ENCODE peak calls at places on chromosomes 5 and 9, in four cellular contexts. One of them, this sample, is unnamed.

GRCh38 chr9:2119490-2120046 is 104.4 kb downstream of the SMARCA2 start:
- DNase-seq in HCT116: no peak
- DNase-seq in NCI-H2081: no peak
- DNase-seq in pancreas: no peak
- DNase-seq in this sample: no peak

GRCh38 chr5:52783226-52783959 is 4.3 kb upstream of the ITGA1 start:
- DNase-seq in HCT116: no peak
- DNase-seq in NCI-H2081: no peak
- DNase-seq in pancreas: no peak
- DNase-seq in this sample: no peak

GRCh38 chr9:95508242-95508967 is 8.4 kb downstream of the PTCH1 start:
- DNase-seq in HCT116: no peak
- DNase-seq in NCI-H2081: no peak
- DNase-seq in pancreas: peak; percentile 35
- DNase-seq in this sample: peak; percentile 55

GRCh38 chr9:98743818-98744611 is 35.3 kb upstream of the GABBR2 start:
- DNase-seq in HCT116: no peak
- DNase-seq in NCI-H2081: no peak
- DNase-seq in pancreas: no peak
- DNase-seq in this sample: no peak

GRCh38 chr5:127515693-127516440 is 1.6 kb upstream of the PRRC1 start:
- DNase-seq in HCT116: no peak
- DNase-seq in NCI-H2081: no peak
- DNase-seq in pancreas: no peak
- DNase-seq in this sample: no peak

GRCh38 chr5:58259685-58260152 is 200.2 kb downstream of the PLK2 start:
- DNase-seq in HCT116: peak; percentile 10
- DNase-seq in NCI-H2081: no peak
- DNase-seq in pancreas: no peak
- DNase-seq in this sample: no peak

GRCh38 chr9:79929285-79929684 is 357.5 kb downstream of the TLE4 start:
- DNase-seq in HCT116: no peak
- DNase-seq in NCI-H2081: no peak
- DNase-seq in pancreas: no peak
- DNase-seq in this sample: no peak

GRCh38 chr5:132055441-132055807 is 5.0 kb upstream of the IL3 start:
- DNase-seq in HCT116: no peak
- DNase-seq in NCI-H2081: no peak
- DNase-seq in pancreas: peak; percentile 3
- DNase-seq in this sample: no peak

GRCh38 chr9:99112750-99113417 is 8.0 kb downstream of the TGFBR1 start:
- DNase-seq in HCT116: no peak
- DNase-seq in NCI-H2081: no peak
- DNase-seq in pancreas: no peak
- DNase-seq in this sample: peak; percentile 72

GRCh38 chr5:176538505-176538806 is 1.3 kb upstream of the RNF44 start:
- DNase-seq in HCT116: no peak
- DNase-seq in NCI-H2081: no peak
- DNase-seq in pancreas: no peak
- DNase-seq in this sample: no peak

GRCh38 chr5:127386557-127386956 is 96.0 kb downstream of the MEGF10 start:
- DNase-seq in HCT116: no peak
- DNase-seq in NCI-H2081: no peak
- DNase-seq in pancreas: no peak
- DNase-seq in this sample: no peak

GRCh38 chr9:33229359-33230120 is 10.4 kb upstream of the SPINK4 start:
- DNase-seq in HCT116: peak; percentile 92
- DNase-seq in NCI-H2081: peak; percentile 66
- DNase-seq in pancreas: peak; percentile 92
- DNase-seq in this sample: no peak

GRCh38 chr9:131997779-131998178 is 81.9 kb downstream of the MED27 start:
- DNase-seq in HCT116: no peak
- DNase-seq in NCI-H2081: no peak
- DNase-seq in pancreas: peak; percentile 22
- DNase-seq in this sample: no peak

GRCh38 chr5:9546973-9547947 is 1.4 kb upstream of the SEMA5A start:
- DNase-seq in HCT116: no peak
- DNase-seq in NCI-H2081: no peak
- DNase-seq in pancreas: peak; percentile 39
- DNase-seq in this sample: no peak

GRCh38 chr9:69213647-69214046 is 39.6 kb downstream of the TJP2 start:
- DNase-seq in HCT116: no peak
- DNase-seq in NCI-H2081: no peak
- DNase-seq in pancreas: no peak
- DNase-seq in this sample: no peak

GRCh38 chr5:103667068-103667467 is 104.5 kb upstream of the NUDT12 start:
- DNase-seq in HCT116: no peak
- DNase-seq in NCI-H2081: no peak
- DNase-seq in pancreas: no peak
- DNase-seq in this sample: no peak

GRCh38 chr5:76403963-76404693 is 1.0 kb downstream of the IQGAP2 start:
- DNase-seq in HCT116: no peak
- DNase-seq in NCI-H2081: no peak
- DNase-seq in pancreas: peak; percentile 90
- DNase-seq in this sample: peak; percentile 87

GRCh38 chr5:161230222-161230621 is 316.3 kb downstream of the GABRB2 start:
- DNase-seq in HCT116: no peak
- DNase-seq in NCI-H2081: peak; percentile 70
- DNase-seq in pancreas: peak; percentile 77
- DNase-seq in this sample: no peak

GRCh38 chr5:37638897-37639296 is 200.9 kb downstream of the GDNF start:
- DNase-seq in HCT116: no peak
- DNase-seq in NCI-H2081: no peak
- DNase-seq in pancreas: no peak
- DNase-seq in this sample: no peak

GRCh38 chr9:100714372-100715099 is 136.7 kb downstream of the CAVIN4 start:
- DNase-seq in HCT116: peak; percentile 41
- DNase-seq in NCI-H2081: peak; percentile 77
- DNase-seq in pancreas: peak; percentile 68
- DNase-seq in this sample: peak; percentile 49

GRCh38 chr9:69674741-69675438 is 2.7 kb upstream of the APBA1 start:
- DNase-seq in HCT116: no peak
- DNase-seq in NCI-H2081: no peak
- DNase-seq in pancreas: no peak
- DNase-seq in this sample: no peak

GRCh38 chr9:129665008-129665771 is at the start of gene PRRX2:
- DNase-seq in HCT116: no peak
- DNase-seq in NCI-H2081: no peak
- DNase-seq in pancreas: no peak
- DNase-seq in this sample: no peak

GRCh38 chr5:159230657-159231056 is 21.3 kb upstream of the RNF145 start:
- DNase-seq in HCT116: no peak
- DNase-seq in NCI-H2081: no peak
- DNase-seq in pancreas: no peak
- DNase-seq in this sample: no peak

GRCh38 chr9:126707083-126707482 is 93.4 kb downstream of the LMX1B start:
- DNase-seq in HCT116: no peak
- DNase-seq in NCI-H2081: no peak
- DNase-seq in pancreas: peak; percentile 2
- DNase-seq in this sample: no peak

GRCh38 chr5:111548992-111549649 is 36.8 kb upstream of the STARD4 start:
- DNase-seq in HCT116: no peak
- DNase-seq in NCI-H2081: peak; percentile 5
- DNase-seq in pancreas: no peak
- DNase-seq in this sample: no peak

GRCh38 chr9:72585737-72586136 is 64.3 kb downstream of the TMC1 start:
- DNase-seq in HCT116: no peak
- DNase-seq in NCI-H2081: no peak
- DNase-seq in pancreas: no peak
- DNase-seq in this sample: no peak

GRCh38 chr5:68070641-68071191 is 144.8 kb upstream of the PIK3R1 start:
- DNase-seq in HCT116: no peak
- DNase-seq in NCI-H2081: no peak
- DNase-seq in pancreas: no peak
- DNase-seq in this sample: no peak

GRCh38 chr9:86918556-86918955 is 28.8 kb downstream of the GAS1 start:
- DNase-seq in HCT116: no peak
- DNase-seq in NCI-H2081: no peak
- DNase-seq in pancreas: no peak
- DNase-seq in this sample: no peak

GRCh38 chr9:114072181-114073140 is 5.6 kb downstream of the AMBP start:
- DNase-seq in HCT116: no peak
- DNase-seq in NCI-H2081: peak; percentile 38
- DNase-seq in pancreas: peak; percentile 79
- DNase-seq in this sample: no peak

GRCh38 chr5:170265527-170265926 is 32.0 kb downstream of the LCP2 start:
- DNase-seq in HCT116: no peak
- DNase-seq in NCI-H2081: no peak
- DNase-seq in pancreas: no peak
- DNase-seq in this sample: no peak

GRCh38 chr5:110917161-110917875 is 154.2 kb upstream of the TSLP start:
- DNase-seq in HCT116: no peak
- DNase-seq in NCI-H2081: no peak
- DNase-seq in pancreas: no peak
- DNase-seq in this sample: no peak

GRCh38 chr9:127865645-127866464 is 11.4 kb upstream of the ENG start:
- DNase-seq in HCT116: no peak
- DNase-seq in NCI-H2081: no peak
- DNase-seq in pancreas: no peak
- DNase-seq in this sample: no peak

GRCh38 chr9:137339045-137339444 is 37.0 kb upstream of the NRARP start:
- DNase-seq in HCT116: no peak
- DNase-seq in NCI-H2081: no peak
- DNase-seq in pancreas: no peak
- DNase-seq in this sample: no peak